ENCODE peak calls at places on chromosome 16, in six cellular contexts. L is anterior cingulate cortex, I is tibial nerve, V is neuronal stem cell, P is B cell, N is NCI-H446. E is an unnamed sample.

GRCh38 chr16:8866884-8867482 is 1.8 kb downstream of the CARHSP1 start:
- DNase-seq in L (no peak), I (no peak), V (no peak), P (no peak), N (no peak), E (no peak)

GRCh38 chr16:86355114-86355513 is 155.2 kb upstream of the FOXF1 start:
- DNase-seq in L (no peak), I (no peak), V (no peak), P (no peak), N (no peak), E (no peak)

GRCh38 chr16:46884513-46885293 is 541 bp downstream of the GPT2 start:
- DNase-seq in L (no peak), I (no peak), V (peak; percentile 37), P (peak; percentile 44), N (no peak), E (no peak)

GRCh38 chr16:20971420-20971819 is 70.8 kb downstream of the LYRM1 start:
- DNase-seq in L (no peak), I (no peak), V (no peak), P (no peak), N (no peak), E (no peak)

GRCh38 chr16:13898233-13898632 is 21.7 kb upstream of the ERCC4 start:
- DNase-seq in L (no peak), I (no peak), V (no peak), P (no peak), N (no peak), E (no peak)

GRCh38 chr16:49019081-49019633 is 262.5 kb downstream of the CBLN1 start:
- DNase-seq in L (no peak), I (no peak), V (peak; percentile 46), P (no peak), N (peak; percentile 76), E (peak; percentile 65)

GRCh38 chr16:51139568-51139967 is 11.5 kb downstream of the SALL1 start:
- DNase-seq in L (no peak), I (no peak), V (no peak), P (no peak), N (no peak), E (no peak)

GRCh38 chr16:87806246-87806607 is 40.4 kb upstream of the KLHDC4 start:
- DNase-seq in L (no peak), I (no peak), V (no peak), P (no peak), N (no peak), E (no peak)

GRCh38 chr16:58127033-58127556 is 2.1 kb downstream of the CFAP20 start:
- DNase-seq in L (no peak), I (peak; percentile 41), V (no peak), P (no peak), N (no peak), E (no peak)

GRCh38 chr16:53925011-53925410 is 221.1 kb downstream of the FTO start:
- DNase-seq in L (no peak), I (no peak), V (no peak), P (no peak), N (no peak), E (no peak)

GRCh38 chr16:81071816-81072215 is 5.2 kb downstream of the C16orf46 start:
- DNase-seq in L (no peak), I (no peak), V (no peak), P (no peak), N (no peak), E (no peak)

GRCh38 chr16:88649924-88650748 is 717 bp downstream of the CYBA start:
- DNase-seq in L (no peak), I (no peak), V (no peak), P (peak; percentile 90), N (no peak), E (peak; percentile 70)

GRCh38 chr16:81170824-81171223 is 67.7 kb upstream of the BCO1 start:
- DNase-seq in L (no peak), I (no peak), V (no peak), P (no peak), N (no peak), E (no peak)

GRCh38 chr16:64892843-64893242 is 229.0 kb downstream of the CDH11 start:
- DNase-seq in L (no peak), I (no peak), V (no peak), P (no peak), N (no peak), E (no peak)

GRCh38 chr16:88359008-88359407 is 23.8 kb upstream of the ZNF469 start:
- DNase-seq in L (no peak), I (no peak), V (no peak), P (no peak), N (no peak), E (no peak)

GRCh38 chr16:46894011-46894672 is 10.0 kb downstream of the GPT2 start:
- DNase-seq in L (no peak), I (no peak), V (no peak), P (no peak), N (no peak), E (no peak)

GRCh38 chr16:1899641-1900451 is 18.4 kb downstream of the HS3ST6 start:
- DNase-seq in L (no peak), I (no peak), V (no peak), P (no peak), N (no peak), E (no peak)

GRCh38 chr16:87562201-87562600 is 40.1 kb upstream of the JPH3 start:
- DNase-seq in L (no peak), I (no peak), V (no peak), P (no peak), N (no peak), E (no peak)

GRCh38 chr16:65297453-65297852 is 175.6 kb upstream of the CDH11 start:
- DNase-seq in L (no peak), I (no peak), V (no peak), P (no peak), N (no peak), E (no peak)

GRCh38 chr16:87114832-87115231 is 202.4 kb downstream of the C16orf95 start:
- DNase-seq in L (no peak), I (no peak), V (no peak), P (no peak), N (no peak), E (no peak)

GRCh38 chr16:84813141-84813933 is 6.4 kb upstream of the CRISPLD2 start:
- DNase-seq in L (no peak), I (no peak), V (no peak), P (no peak), N (no peak), E (no peak)

GRCh38 chr16:21645261-21645721 is 7.1 kb downstream of the IGSF6 start:
- DNase-seq in L (no peak), I (no peak), V (no peak), P (peak; percentile 55), N (no peak), E (no peak)

GRCh38 chr16:22375117-22375962 is 921 bp upstream of the CDR2 start:
- DNase-seq in L (no peak), I (no peak), V (no peak), P (no peak), N (no peak), E (no peak)

GRCh38 chr16:65312795-65313194 is 190.9 kb upstream of the CDH11 start:
- DNase-seq in L (no peak), I (no peak), V (no peak), P (no peak), N (no peak), E (no peak)

GRCh38 chr16:70674221-70675014 is 11.4 kb downstream of the MTSS2 start:
- DNase-seq in L (no peak), I (no peak), V (no peak), P (no peak), N (no peak), E (no peak)

GRCh38 chr16:80691111-80691761 is 113.2 kb downstream of the CDYL2 start:
- DNase-seq in L (no peak), I (no peak), V (no peak), P (no peak), N (no peak), E (no peak)

GRCh38 chr16:78485188-78485898 is 385.9 kb downstream of the WWOX start:
- DNase-seq in L (no peak), I (no peak), V (no peak), P (no peak), N (no peak), E (no peak)

GRCh38 chr16:52709286-52709685 is 162.3 kb upstream of the TOX3 start:
- DNase-seq in L (no peak), I (no peak), V (no peak), P (no peak), N (no peak), E (no peak)

GRCh38 chr16:20956319-20956718 is 55.7 kb downstream of the LYRM1 start:
- DNase-seq in L (no peak), I (no peak), V (no peak), P (no peak), N (no peak), E (no peak)

GRCh38 chr16:23071202-23072083 is 77.8 kb downstream of the USP31 start:
- DNase-seq in L (no peak), I (no peak), V (no peak), P (no peak), N (no peak), E (no peak)

GRCh38 chr16:53770641-53771040 is 66.7 kb downstream of the FTO start:
- DNase-seq in L (no peak), I (no peak), V (no peak), P (no peak), N (no peak), E (no peak)

GRCh38 chr16:4647661-4647965 is 23.0 kb downstream of the MGRN1 start:
- DNase-seq in L (no peak), I (no peak), V (no peak), P (no peak), N (no peak), E (no peak)

GRCh38 chr16:54422569-54422978 is 136.0 kb upstream of the IRX3 start:
- DNase-seq in L (no peak), I (no peak), V (no peak), P (no peak), N (no peak), E (no peak)

GRCh38 chr16:2813661-2814288 is 3.3 kb upstream of the PRSS21 start:
- DNase-seq in L (no peak), I (no peak), V (no peak), P (no peak), N (no peak), E (no peak)